ENCODE peak calls at places on chromosomes 4 and X, in five cellular contexts. One of them, this sample, is unnamed.

GRCh38 chrX:132266583-132267355 is 47.5 kb upstream of the RAP2C start:
- DNase-seq in AG09319: peak; percentile 16
- DNase-seq in psoas muscle: no peak
- DNase-seq in Calu3: no peak
- DNase-seq in CD4-positive, alpha-beta T cell: no peak
- DNase-seq in this sample: no peak

GRCh38 chr4:38062088-38062893 is 102.1 kb downstream of the PTTG2 start:
- DNase-seq in Calu3: peak; percentile 67
- DNase-seq in CD4-positive, alpha-beta T cell: peak; percentile 44
- DNase-seq in AG09319: peak; percentile 55
- DNase-seq in psoas muscle: peak; percentile 79
- DNase-seq in this sample: peak; percentile 59

GRCh38 chr4:112889619-112890294 is 159.7 kb upstream of the ANK2 start:
- DNase-seq in Calu3: no peak
- DNase-seq in AG09319: peak; percentile 62
- DNase-seq in CD4-positive, alpha-beta T cell: no peak
- DNase-seq in psoas muscle: no peak
- DNase-seq in this sample: no peak

GRCh38 chr4:169621754-169622481 is 1.5 kb downstream of the CLCN3 start:
- DNase-seq in psoas muscle: no peak
- DNase-seq in AG09319: no peak
- DNase-seq in CD4-positive, alpha-beta T cell: peak; percentile 13
- DNase-seq in Calu3: no peak
- DNase-seq in this sample: no peak

GRCh38 chr4:56640907-56641493 is 40.1 kb downstream of the HOPX start:
- DNase-seq in psoas muscle: no peak
- DNase-seq in AG09319: no peak
- DNase-seq in Calu3: no peak
- DNase-seq in CD4-positive, alpha-beta T cell: no peak
- DNase-seq in this sample: no peak

GRCh38 chr4:40954119-40954668 is 204.4 kb downstream of the NSUN7 start:
- DNase-seq in Calu3: no peak
- DNase-seq in AG09319: no peak
- DNase-seq in CD4-positive, alpha-beta T cell: no peak
- DNase-seq in psoas muscle: no peak
- DNase-seq in this sample: no peak

GRCh38 chr4:529563-529962 is 30.6 kb downstream of the PIGG start:
- DNase-seq in AG09319: no peak
- DNase-seq in Calu3: no peak
- DNase-seq in CD4-positive, alpha-beta T cell: no peak
- DNase-seq in psoas muscle: no peak
- DNase-seq in this sample: no peak

GRCh38 chr4:105246712-105247111 is 100.0 kb downstream of the TET2 start:
- DNase-seq in CD4-positive, alpha-beta T cell: no peak
- DNase-seq in Calu3: no peak
- DNase-seq in psoas muscle: no peak
- DNase-seq in AG09319: peak; percentile 37
- DNase-seq in this sample: no peak

GRCh38 chrX:18194688-18195087 is 26.0 kb downstream of the BEND2 start:
- DNase-seq in psoas muscle: no peak
- DNase-seq in CD4-positive, alpha-beta T cell: no peak
- DNase-seq in AG09319: no peak
- DNase-seq in Calu3: no peak
- DNase-seq in this sample: no peak

GRCh38 chr4:83071116-83071515 is 36.1 kb downstream of the COPS4 start:
- DNase-seq in Calu3: no peak
- DNase-seq in psoas muscle: no peak
- DNase-seq in AG09319: no peak
- DNase-seq in CD4-positive, alpha-beta T cell: no peak
- DNase-seq in this sample: no peak

GRCh38 chr4:75180790-75181776 is 248.2 kb downstream of the PARM1 start:
- DNase-seq in Calu3: peak; percentile 44
- DNase-seq in AG09319: no peak
- DNase-seq in CD4-positive, alpha-beta T cell: no peak
- DNase-seq in psoas muscle: no peak
- DNase-seq in this sample: no peak

GRCh38 chr4:7802093-7802726 is 137.5 kb downstream of the AFAP1 start:
- DNase-seq in Calu3: peak; percentile 77
- DNase-seq in psoas muscle: peak; percentile 86
- DNase-seq in CD4-positive, alpha-beta T cell: peak; percentile 66
- DNase-seq in AG09319: no peak
- DNase-seq in this sample: peak; percentile 69

GRCh38 chrX:154309041-154309775 is 13.6 kb downstream of the TKTL1 start:
- DNase-seq in AG09319: no peak
- DNase-seq in psoas muscle: no peak
- DNase-seq in CD4-positive, alpha-beta T cell: no peak
- DNase-seq in Calu3: no peak
- DNase-seq in this sample: no peak

GRCh38 chrX:154312116-154312515 is 16.5 kb downstream of the TKTL1 start:
- DNase-seq in CD4-positive, alpha-beta T cell: no peak
- DNase-seq in Calu3: no peak
- DNase-seq in psoas muscle: no peak
- DNase-seq in AG09319: no peak
- DNase-seq in this sample: no peak

GRCh38 chrX:154310991-154311541 is 15.5 kb downstream of the TKTL1 start:
- DNase-seq in psoas muscle: no peak
- DNase-seq in Calu3: no peak
- DNase-seq in AG09319: no peak
- DNase-seq in CD4-positive, alpha-beta T cell: no peak
- DNase-seq in this sample: no peak

GRCh38 chrX:154315416-154315815 is 19.8 kb downstream of the TKTL1 start:
- DNase-seq in psoas muscle: no peak
- DNase-seq in CD4-positive, alpha-beta T cell: no peak
- DNase-seq in AG09319: no peak
- DNase-seq in Calu3: no peak
- DNase-seq in this sample: no peak

DNA sequence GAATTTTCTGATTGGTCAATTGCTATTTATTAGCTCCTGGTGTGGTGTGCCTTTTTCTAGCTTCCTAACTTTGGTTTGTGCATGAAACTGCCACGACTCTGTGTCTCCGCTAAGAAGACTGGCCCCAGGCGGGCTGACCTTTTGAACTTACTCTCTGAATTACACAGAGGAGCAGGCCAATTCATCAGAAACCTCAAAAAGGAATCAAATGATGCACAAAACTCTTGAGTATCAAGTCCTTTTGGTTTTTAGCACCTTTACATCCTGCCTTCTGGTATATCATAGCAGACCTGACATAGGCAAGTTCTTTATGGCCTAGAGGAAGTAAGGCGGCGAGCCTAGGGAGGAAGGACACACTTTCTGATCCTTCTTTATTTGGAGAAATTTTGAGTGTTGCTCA is 17.6 kb downstream of the TKTL1 start:
- DNase-seq in CD4-positive, alpha-beta T cell: no peak
- DNase-seq in psoas muscle: no peak
- DNase-seq in AG09319: no peak
- DNase-seq in Calu3: no peak
- DNase-seq in this sample: no peak
- TF ChIP-seq CTCF in CD4-positive, alpha-beta T cell: no peak
- TF ChIP-seq CTCF in psoas muscle: no peak
- TF ChIP-seq CTCF in AG09319: no peak
- TF ChIP-seq CTCF in Calu3: no peak
- TF ChIP-seq CTCF in this sample: no peak

GRCh38 chrX:94288972-94289371 is 615.0 kb downstream of the FAM133A start:
- DNase-seq in Calu3: no peak
- DNase-seq in psoas muscle: no peak
- DNase-seq in AG09319: no peak
- DNase-seq in CD4-positive, alpha-beta T cell: no peak
- DNase-seq in this sample: no peak

DNA sequence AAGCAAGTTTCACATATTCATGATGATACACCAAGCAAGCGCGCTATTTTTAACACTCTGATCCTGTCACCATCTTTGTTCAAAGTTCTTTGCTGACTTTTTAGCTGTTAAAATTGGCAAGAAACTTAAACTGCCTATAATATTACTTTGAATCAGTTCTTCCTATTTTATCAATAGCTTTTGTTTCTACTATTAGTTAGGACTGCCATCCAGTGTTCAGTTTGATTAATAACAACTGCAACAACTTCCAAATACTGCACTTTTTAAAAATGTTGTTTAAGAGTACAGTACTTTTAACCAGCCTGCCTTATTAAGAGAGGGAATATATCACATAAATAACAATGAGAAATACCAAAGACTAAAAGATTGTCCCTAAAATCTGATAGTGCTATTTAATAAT is 614.3 kb downstream of the FAM133A start:
- DNase-seq in Calu3: no peak
- DNase-seq in AG09319: no peak
- DNase-seq in CD4-positive, alpha-beta T cell: no peak
- DNase-seq in psoas muscle: no peak
- DNase-seq in this sample: no peak
- TF ChIP-seq CTCF in Calu3: no peak
- TF ChIP-seq CTCF in AG09319: no peak
- TF ChIP-seq CTCF in CD4-positive, alpha-beta T cell: no peak
- TF ChIP-seq CTCF in psoas muscle: no peak
- TF ChIP-seq CTCF in this sample: no peak

GRCh38 chr4:108060164-108060563 is 70.5 kb downstream of the HADH start:
- DNase-seq in AG09319: no peak
- DNase-seq in CD4-positive, alpha-beta T cell: no peak
- DNase-seq in psoas muscle: no peak
- DNase-seq in Calu3: peak; percentile 17
- DNase-seq in this sample: no peak
- TF ChIP-seq CTCF in AG09319: peak; percentile 29
- TF ChIP-seq CTCF in CD4-positive, alpha-beta T cell: peak; percentile 12
- TF ChIP-seq CTCF in psoas muscle: peak; percentile 21
- TF ChIP-seq CTCF in Calu3: no peak
- TF ChIP-seq CTCF in this sample: peak; percentile 47

DNA sequence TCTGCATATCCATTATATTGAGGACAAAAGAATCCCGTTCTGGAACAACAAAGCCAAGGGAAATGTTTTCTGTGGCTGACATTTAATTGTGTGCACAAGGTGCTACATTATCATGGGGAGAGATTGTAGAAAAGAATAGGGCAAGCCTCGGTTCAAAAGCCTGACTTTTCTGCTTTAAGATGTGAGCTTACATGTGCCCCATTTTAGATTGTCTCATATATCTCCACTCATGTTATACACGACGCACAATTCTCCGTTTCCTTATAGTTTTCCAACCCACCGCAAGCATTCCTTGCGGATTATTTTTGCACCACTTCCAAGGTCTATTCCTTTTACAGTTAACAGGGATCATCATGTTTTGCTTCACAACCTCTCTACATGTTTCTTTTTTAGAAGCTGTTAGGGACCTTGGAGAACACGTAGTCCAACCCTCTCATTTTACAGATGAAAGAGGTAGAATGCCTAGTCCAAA is 99.6 kb upstream of the MAML3 start:
- DNase-seq in CD4-positive, alpha-beta T cell: no peak
- DNase-seq in Calu3: no peak
- DNase-seq in AG09319: no peak
- DNase-seq in psoas muscle: no peak
- DNase-seq in this sample: no peak
- TF ChIP-seq CTCF in CD4-positive, alpha-beta T cell: no peak
- TF ChIP-seq CTCF in Calu3: no peak
- TF ChIP-seq CTCF in AG09319: no peak
- TF ChIP-seq CTCF in psoas muscle: no peak
- TF ChIP-seq CTCF in this sample: peak; percentile 57

DNA sequence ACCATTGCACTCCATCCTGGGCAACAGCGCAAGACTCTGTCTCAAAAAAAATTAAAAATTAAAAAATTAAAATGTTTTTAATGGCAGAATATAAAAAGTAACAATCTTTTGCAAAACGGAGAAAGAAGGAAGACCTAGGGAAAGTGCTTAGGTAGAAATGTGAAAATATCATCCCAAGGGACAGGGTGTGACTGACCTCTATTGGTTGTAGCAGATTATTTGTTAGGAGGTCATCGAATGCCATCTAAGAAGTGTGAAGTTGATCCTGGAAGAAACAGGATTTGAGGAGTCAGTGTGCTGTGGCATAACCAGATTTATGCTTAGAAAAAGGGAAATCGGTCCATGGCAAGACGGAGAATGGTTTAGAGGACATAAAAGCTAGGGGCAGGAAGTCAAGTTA is 18.1 kb upstream of the C4orf36 start:
- DNase-seq in Calu3: no peak
- DNase-seq in psoas muscle: no peak
- DNase-seq in AG09319: no peak
- DNase-seq in CD4-positive, alpha-beta T cell: no peak
- DNase-seq in this sample: no peak
- TF ChIP-seq CTCF in Calu3: no peak
- TF ChIP-seq CTCF in psoas muscle: no peak
- TF ChIP-seq CTCF in AG09319: no peak
- TF ChIP-seq CTCF in CD4-positive, alpha-beta T cell: no peak
- TF ChIP-seq CTCF in this sample: no peak

GRCh38 chr4:88591787-88592599 is at the start of gene HERC3:
- DNase-seq in Calu3: peak; percentile 88
- DNase-seq in CD4-positive, alpha-beta T cell: peak; percentile 81
- DNase-seq in psoas muscle: peak; percentile 96
- DNase-seq in AG09319: peak; percentile 60
- DNase-seq in this sample: peak; percentile 91
- TF ChIP-seq CTCF in Calu3: no peak
- TF ChIP-seq CTCF in CD4-positive, alpha-beta T cell: no peak
- TF ChIP-seq CTCF in psoas muscle: no peak
- TF ChIP-seq CTCF in AG09319: no peak
- TF ChIP-seq CTCF in this sample: no peak

GRCh38 chr4:76736434-76736833 is 161.5 kb downstream of the SOWAHB start:
- DNase-seq in CD4-positive, alpha-beta T cell: no peak
- DNase-seq in Calu3: no peak
- DNase-seq in AG09319: no peak
- DNase-seq in psoas muscle: no peak
- DNase-seq in this sample: no peak

GRCh38 chr4:76732246-76732645 is 165.7 kb downstream of the SOWAHB start:
- DNase-seq in CD4-positive, alpha-beta T cell: no peak
- DNase-seq in AG09319: no peak
- DNase-seq in psoas muscle: no peak
- DNase-seq in Calu3: no peak
- DNase-seq in this sample: no peak

GRCh38 chr4:76737180-76737579 is 160.8 kb downstream of the SOWAHB start:
- DNase-seq in Calu3: no peak
- DNase-seq in CD4-positive, alpha-beta T cell: no peak
- DNase-seq in AG09319: no peak
- DNase-seq in psoas muscle: no peak
- DNase-seq in this sample: no peak

GRCh38 chr4:76729991-76730390 is 168.0 kb downstream of the SOWAHB start:
- DNase-seq in psoas muscle: no peak
- DNase-seq in CD4-positive, alpha-beta T cell: no peak
- DNase-seq in Calu3: no peak
- DNase-seq in AG09319: no peak
- DNase-seq in this sample: no peak

DNA sequence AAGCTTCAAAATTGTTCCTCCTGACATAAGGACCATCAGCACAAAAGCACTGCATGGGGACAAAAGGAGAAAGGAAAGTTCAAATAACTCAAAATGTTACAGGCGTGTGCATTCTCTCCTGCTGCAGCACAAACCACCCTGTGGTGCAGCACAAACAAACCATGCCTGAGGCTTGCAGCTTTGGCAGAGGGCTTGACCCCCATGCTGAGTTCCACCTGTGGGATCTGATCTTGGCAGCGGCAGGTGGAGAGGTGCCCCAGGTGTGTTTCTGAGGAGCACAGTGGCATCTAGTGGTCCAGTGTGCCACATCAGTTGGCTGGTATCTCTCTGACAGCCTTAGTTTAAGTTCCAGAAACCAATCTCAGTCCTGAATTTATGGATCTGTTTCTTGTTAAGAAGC is 164.6 kb downstream of the SOWAHB start:
- DNase-seq in CD4-positive, alpha-beta T cell: no peak
- DNase-seq in AG09319: no peak
- DNase-seq in psoas muscle: no peak
- DNase-seq in Calu3: peak; percentile 51
- DNase-seq in this sample: no peak
- TF ChIP-seq CTCF in CD4-positive, alpha-beta T cell: no peak
- TF ChIP-seq CTCF in AG09319: no peak
- TF ChIP-seq CTCF in psoas muscle: no peak
- TF ChIP-seq CTCF in Calu3: peak; percentile 25
- TF ChIP-seq CTCF in this sample: no peak

This sample was measured in natural killer cell.